ENCODE peak calls at places on chromosomes 2 and 18, in five cellular contexts. C, W, D, I and Q are unnamed samples.

GRCh38 chr2:171598713-171599319 is 76.5 kb downstream of the CYBRD1 start:
- DNase-seq in C (peak), W (peak), D (peak), I (peak), Q (peak)

GRCh38 chr2:236166157-236166780 is 1.9 kb downstream of the GBX2 start:
- DNase-seq in C (no peak), W (no peak), D (no peak), I (no peak), Q (no peak)

GRCh38 chr2:231189571-231190495 is 8.6 kb upstream of the ARMC9 start:
- DNase-seq in C (no peak), W (no peak), D (no peak), I (no peak), Q (peak)

GRCh38 chr18:73597832-73598615 is 549.6 kb downstream of the FBXO15 start:
- DNase-seq in C (no peak), W (no peak), D (peak), I (no peak), Q (no peak)

GRCh38 chr2:95353055-95353575 is 49.4 kb upstream of the FAHD2A start:
- DNase-seq in C (no peak), W (no peak), D (no peak), I (no peak), Q (no peak)

GRCh38 chr2:230976671-230977171 is 19.2 kb upstream of the SPATA3 start:
- DNase-seq in C (no peak), W (no peak), D (no peak), I (no peak), Q (no peak)

GRCh38 chr2:162085090-162085891 is 11.3 kb upstream of the DPP4 start:
- DNase-seq in C (peak), W (no peak), D (peak), I (no peak), Q (peak)

GRCh38 chr2:30282081-30282480 is 50.7 kb downstream of the LBH start:
- DNase-seq in C (no peak), W (no peak), D (no peak), I (no peak), Q (no peak)

GRCh38 chr18:36427831-36428230 is 130.3 kb downstream of the FHOD3 start:
- DNase-seq in C (no peak), W (no peak), D (no peak), I (no peak), Q (no peak)

GRCh38 chr2:238973038-238973772 is 125.3 kb downstream of the TWIST2 start:
- DNase-seq in C (peak), W (no peak), D (peak), I (no peak), Q (peak)

GRCh38 chr2:182763311-182763912 is 47.4 kb downstream of the DNAJC10 start:
- DNase-seq in C (peak), W (peak), D (peak), I (no peak), Q (peak)